ENCODE peak calls at places on chromosomes 13 and 19, in six cellular contexts. C is H9, D is DMS153, A is AG04449, P is GM04504, J is iris pigment epithelial cell. Y is an unnamed sample.

GRCh38 chr13:89749888-89750287 is 1597.6 kb upstream of the MIR17HG start:
- DNase-seq in C (no peak), D (no peak), A (no peak), P (no peak), J (peak; percentile 10), Y (no peak)

GRCh38 chr19:39469567-39469966 is 11.1 kb upstream of the TIMM50 start:
- DNase-seq in C (no peak), D (no peak), A (no peak), P (no peak), J (no peak), Y (no peak)

GRCh38 chr19:46350029-46350757 is 3.3 kb downstream of the PPP5C start:
- DNase-seq in C (no peak), D (no peak), A (no peak), P (no peak), J (no peak), Y (no peak)

GRCh38 chr13:62123409-62123808 is 707.8 kb upstream of the PCDH20 start:
- DNase-seq in C (no peak), D (no peak), A (no peak), P (no peak), J (no peak), Y (no peak)

GRCh38 chr13:77386880-77387606 is 60.1 kb upstream of the MYCBP2 start:
- DNase-seq in C (no peak), D (no peak), A (peak; percentile 23), P (peak; percentile 80), J (peak; percentile 69), Y (peak; percentile 86)

GRCh38 chr19:16076958-16077611 is 790 bp downstream of the TPM4 start:
- DNase-seq in C (no peak), D (peak; percentile 9), A (no peak), P (no peak), J (no peak), Y (peak; percentile 53)

GRCh38 chr19:9673912-9674668 is 810 bp downstream of the ZNF562 start:
- DNase-seq in C (no peak), D (no peak), A (no peak), P (no peak), J (peak; percentile 18), Y (peak; percentile 52)

GRCh38 chr13:36432106-36432544 is at the start of gene CCNA1:
- DNase-seq in C (peak; percentile 97), D (no peak), A (no peak), P (no peak), J (no peak), Y (peak; percentile 66)

GRCh38 chr19:55504981-55505380 is 16.7 kb downstream of the SSC5D start:
- DNase-seq in C (no peak), D (no peak), A (no peak), P (no peak), J (no peak), Y (no peak)

GRCh38 chr13:52158629-52159158 is 703 bp downstream of the NEK3 start:
- DNase-seq in C (no peak), D (no peak), A (no peak), P (no peak), J (peak; percentile 46), Y (peak; percentile 58)

GRCh38 chr13:94412870-94413269 is 66.6 kb downstream of the DCT start:
- DNase-seq in C (no peak), D (no peak), A (no peak), P (no peak), J (no peak), Y (no peak)

GRCh38 chr19:51010066-51010795 is 8.8 kb upstream of the KLK8 start:
- DNase-seq in C (no peak), D (no peak), A (no peak), P (no peak), J (no peak), Y (no peak)

GRCh38 chr19:56504581-56504980 is 3.1 kb upstream of the ZNF471 start:
- DNase-seq in C (no peak), D (no peak), A (no peak), P (no peak), J (peak; percentile 56), Y (peak; percentile 31)

GRCh38 chr13:97477824-97478223 is 43.9 kb downstream of the RAP2A start:
- DNase-seq in C (no peak), D (no peak), A (no peak), P (no peak), J (no peak), Y (no peak)